ENCODE peak calls at places on chromosomes 1 and 21, in eight cellular contexts. Z is stomach, U is ovary, E is K562, F is heart left ventricle, L is uterus, Q is A549, X is sigmoid colon. G is an unnamed sample.
A peak's percentile ranks its signal among the peaks of the same experiment; 100 is the strongest.

GRCh38 chr1:20725189-20726106 is 7.1 kb downstream of the SH2D5 start:
- DNase-seq in Z (no peak), U (peak; percentile 19), E (no peak), F (no peak), L (no peak), Q (no peak), X (peak; percentile 57), G (no peak)

GRCh38 chr1:235093685-235094592 is 34.7 kb downstream of the TOMM20 start:
- DNase-seq in Z (peak; percentile 86), U (peak; percentile 81), E (peak; percentile 82), F (peak; percentile 67), L (peak; percentile 77), Q (peak; percentile 78), X (peak; percentile 85), G (peak; percentile 79)

GRCh38 chr1:24069817-24070216 is 42.1 kb downstream of the MYOM3 start:
- DNase-seq in Z (no peak), U (no peak), E (no peak), F (no peak), L (no peak), Q (no peak), X (no peak), G (no peak)

GRCh38 chr1:194277927-194278326 is 1091.5 kb upstream of the B3GALT2 start:
- DNase-seq in Z (no peak), U (no peak), E (no peak), F (no peak), L (no peak), Q (no peak), X (no peak), G (no peak)

GRCh38 chr1:234851450-234852438 is 241.8 kb upstream of the IRF2BP2 start:
- DNase-seq in Z (no peak), U (no peak), E (no peak), F (no peak), L (no peak), Q (peak; percentile 46), X (no peak), G (peak; percentile 44)

GRCh38 chr1:65255088-65256050 is 54.0 kb upstream of the DNAJC6 start:
- DNase-seq in Z (no peak), U (peak; percentile 19), E (peak; percentile 54), F (no peak), L (no peak), Q (no peak), X (no peak), G (peak; percentile 16)

GRCh38 chr1:31799895-31800676 is 15.7 kb downstream of the SPOCD1 start:
- DNase-seq in Z (no peak), U (no peak), E (no peak), F (no peak), L (no peak), Q (no peak), X (peak; percentile 60), G (no peak)

GRCh38 chr1:110011527-110012041 is 22.8 kb upstream of the STRIP1 start:
- DNase-seq in Z (peak; percentile 33), U (no peak), E (peak; percentile 62), F (peak; percentile 20), L (no peak), Q (peak; percentile 61), X (no peak), G (peak; percentile 32)

GRCh38 chr1:93331412-93331811 is 14.3 kb upstream of the DR1 start:
- DNase-seq in Z (no peak), U (no peak), E (no peak), F (no peak), L (no peak), Q (no peak), X (no peak), G (no peak)

GRCh38 chr1:20726107-20726911 is 6.2 kb downstream of the SH2D5 start:
- DNase-seq in Z (peak; percentile 9), U (peak; percentile 21), E (no peak), F (no peak), L (no peak), Q (no peak), X (peak; percentile 62), G (no peak)

GRCh38 chr1:162310337-162310736 is 66.3 kb downstream of the SPATA46 start:
- DNase-seq in Z (no peak), U (no peak), E (no peak), F (no peak), L (no peak), Q (no peak), X (no peak), G (no peak)

GRCh38 chr1:48227165-48228013 is 4.9 kb downstream of the SLC5A9 start:
- DNase-seq in Z (no peak), U (no peak), E (no peak), F (no peak), L (no peak), Q (no peak), X (no peak), G (no peak)

GRCh38 chr1:165383067-165383466 is 26.6 kb upstream of the LMX1A start:
- DNase-seq in Z (no peak), U (peak; percentile 47), E (no peak), F (peak; percentile 42), L (peak; percentile 83), Q (no peak), X (peak; percentile 85), G (peak; percentile 11)

DNA sequence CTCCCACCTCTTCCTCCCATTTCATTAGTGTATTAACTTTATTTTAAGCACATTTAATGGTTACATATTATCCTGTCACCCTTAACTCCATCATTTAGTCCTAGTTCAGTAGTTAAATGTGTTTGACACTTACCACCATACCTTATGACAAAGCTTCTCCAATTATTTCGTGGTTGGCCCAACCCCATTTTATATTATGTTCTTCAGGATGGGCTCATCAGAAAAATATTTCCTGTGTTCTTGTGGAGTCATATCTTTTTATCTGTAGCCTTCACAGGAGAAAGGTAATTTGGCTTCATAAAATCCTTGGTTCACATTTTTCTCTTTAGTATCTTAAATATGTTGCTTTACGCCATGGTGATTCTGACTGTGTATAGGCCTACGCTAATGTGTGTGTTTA is 142.3 kb upstream of the COL6A1 start:
- DNase-seq in Z (no peak), U (no peak), E (no peak), F (no peak), L (no peak), Q (no peak), X (no peak), G (no peak)
- TF ChIP-seq POLR2A in Z (no peak), U (no peak), E (no peak), F (no peak), L (no peak), Q (no peak), X (no peak), G (no peak)

GRCh38 chr1:2288308-2288707 is 60.2 kb downstream of the SKI start:
- DNase-seq in Z (no peak), U (no peak), E (no peak), F (no peak), L (no peak), Q (no peak), X (no peak), G (no peak)
- H3K4me1 ChIP-seq in Z (peaks cover 72% of the 10 kb centered on the region), U (peaks cover 16% of the 10 kb centered on the region), E (peaks cover 21% of the 10 kb centered on the region), F (peaks cover 64% of the 10 kb centered on the region), L (peaks cover 60% of the 10 kb centered on the region), Q (peaks cover 3% of the 10 kb centered on the region), X (peaks cover 85% of the 10 kb centered on the region), G (peaks cover 7% of the 10 kb centered on the region)

DNA sequence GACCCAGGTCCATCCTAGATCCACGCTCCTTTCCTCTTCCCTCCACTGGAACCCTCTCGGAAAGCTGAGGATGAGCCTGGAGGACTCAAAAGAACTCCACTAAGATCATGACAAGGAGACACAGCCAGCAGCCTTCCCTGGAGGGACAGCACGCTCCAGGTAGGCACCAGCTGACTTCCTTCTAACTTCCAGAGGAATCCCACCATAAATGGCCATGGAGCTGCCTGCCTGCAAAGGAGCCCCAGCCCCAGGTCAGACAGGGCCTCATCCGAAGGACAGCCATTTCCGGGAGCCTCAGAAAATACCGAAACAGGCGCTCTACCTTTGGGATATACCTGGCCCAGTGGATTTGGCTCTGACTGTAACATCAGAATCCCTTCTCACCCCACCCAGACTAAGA is 4.1 kb downstream of the SH3BP5L start:
- DNase-seq in Z (no peak), U (no peak), E (peak; percentile 3), F (no peak), L (no peak), Q (no peak), X (no peak), G (peak; percentile 3)
- H3K4me3 ChIP-seq in Z (no peak overlapping the region), U (no peak overlapping the region), E (no peak overlapping the region), F (no peak overlapping the region), L (no peak overlapping the region), Q (no peak overlapping the region), X (no peak overlapping the region), G (no peak overlapping the region)

GRCh38 chr1:56320873-56321272 is 258.5 kb downstream of the PLPP3 start:
- DNase-seq in Z (no peak), U (no peak), E (no peak), F (peak; percentile 31), L (no peak), Q (no peak), X (no peak), G (no peak)
- TF ChIP-seq POLR2A in Z (no peak), U (no peak), E (no peak), F (no peak), L (no peak), Q (no peak), X (no peak), G (no peak)

GRCh38 chr1:7970250-7970649 is 8.7 kb downstream of the PARK7 start:
- DNase-seq in Z (no peak), U (no peak), E (no peak), F (no peak), L (no peak), Q (no peak), X (no peak), G (no peak)

GRCh38 chr1:7967651-7968050 is 6.1 kb downstream of the PARK7 start:
- DNase-seq in Z (no peak), U (no peak), E (no peak), F (no peak), L (no peak), Q (no peak), X (peak; percentile 38), G (no peak)

GRCh38 chr1:7964476-7964875 is 3.0 kb downstream of the PARK7 start:
- DNase-seq in Z (no peak), U (no peak), E (no peak), F (no peak), L (no peak), Q (no peak), X (no peak), G (no peak)

GRCh38 chr1:7971024-7971423 is 9.5 kb downstream of the PARK7 start:
- DNase-seq in Z (no peak), U (no peak), E (no peak), F (no peak), L (no peak), Q (no peak), X (no peak), G (no peak)

GRCh38 chr1:7967206-7967605 is 5.7 kb downstream of the PARK7 start:
- DNase-seq in Z (no peak), U (no peak), E (no peak), F (no peak), L (no peak), Q (no peak), X (no peak), G (no peak)
- H3K4me1 ChIP-seq in Z (peaks cover 18% of the 10 kb centered on the region), U (peaks cover 3% of the 10 kb centered on the region), E (peaks cover 8% of the 10 kb centered on the region), F (peaks cover 8% of the 10 kb centered on the region), L (no peaks in the 10 kb centered on the region), Q (peaks cover 7% of the 10 kb centered on the region), X (peaks cover 31% of the 10 kb centered on the region), G (peaks cover 22% of the 10 kb centered on the region)

DNA sequence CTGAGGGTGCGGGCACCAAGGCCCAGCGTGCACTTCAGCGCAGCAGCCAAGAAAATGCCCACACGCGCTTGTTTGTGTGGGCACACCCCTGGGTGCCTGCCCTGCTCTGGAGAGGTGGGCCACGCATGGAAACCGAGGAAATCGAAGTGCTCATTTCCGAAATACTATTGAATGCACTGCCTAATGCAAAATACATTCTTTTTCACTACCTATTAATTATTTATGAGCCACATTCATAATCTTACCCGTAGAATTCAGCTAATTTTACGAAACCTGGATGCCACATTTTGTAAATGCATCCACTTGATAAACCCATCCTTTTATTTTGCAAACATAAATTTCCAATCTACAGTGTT is 4.8 kb downstream of the DSCAM start:
- DNase-seq in Z (no peak), U (no peak), E (no peak), F (no peak), L (no peak), Q (no peak), X (no peak), G (no peak)
- H3K4me3 ChIP-seq in Z (peak overlapping the region; percentile 40), U (no peak overlapping the region), E (no peak overlapping the region), F (no peak overlapping the region), L (no peak overlapping the region), Q (no peak overlapping the region), X (no peak overlapping the region), G (no peak overlapping the region)

G was measured in body of pancreas.